ENCODE peak calls at places on chromosomes 2 and 18, in eight cellular contexts. F is IMR-90, S is astrocyte, A is neural crest cell, E is PC-3, P is lower leg skin, M is psoas muscle, G is GM13976. D is an unnamed sample.

GRCh38 chr2:238286987-238287386 is 1.4 kb downstream of the PER2 start:
- DNase-seq in F (no peak), S (no peak), A (no peak), E (no peak), P (no peak), M (no peak), G (no peak), D (no peak)

GRCh38 chr2:43178602-43179542 is 47.5 kb downstream of the ZFP36L2 start:
- DNase-seq in F (peak), S (peak), A (no peak), E (peak), P (peak), M (peak), G (no peak), D (peak)

GRCh38 chr2:237894986-237895543 is 35.6 kb downstream of the RAMP1 start:
- DNase-seq in F (no peak), S (no peak), A (no peak), E (no peak), P (no peak), M (no peak), G (no peak), D (no peak)

GRCh38 chr2:8608411-8608954 is 73.4 kb upstream of the ID2 start:
- DNase-seq in F (no peak), S (peak), A (no peak), E (no peak), P (no peak), M (no peak), G (no peak), D (no peak)

GRCh38 chr2:160252278-160252887 is 52.3 kb upstream of the ITGB6 start:
- DNase-seq in F (peak), S (no peak), A (no peak), E (peak), P (no peak), M (no peak), G (peak), D (no peak)

GRCh38 chr2:223993634-223994232 is 36.5 kb downstream of the MRPL44 start:
- DNase-seq in F (peak), S (peak), A (peak), E (peak), P (no peak), M (no peak), G (peak), D (peak)

GRCh38 chr18:33469699-33470098 is 29.2 kb upstream of the CCDC178 start:
- DNase-seq in F (no peak), S (peak), A (no peak), E (no peak), P (no peak), M (no peak), G (no peak), D (no peak)

GRCh38 chr2:205989291-205990071 is 96.5 kb downstream of the INO80D start:
- DNase-seq in F (no peak), S (no peak), A (no peak), E (no peak), P (no peak), M (no peak), G (no peak), D (no peak)

GRCh38 chr2:24920813-24921441 is 890 bp upstream of the ADCY3 start:
- DNase-seq in F (no peak), S (no peak), A (no peak), E (peak), P (no peak), M (no peak), G (peak), D (no peak)

GRCh38 chr2:6506311-6507258 is 359.1 kb downstream of the CMPK2 start:
- DNase-seq in F (peak), S (peak), A (no peak), E (peak), P (no peak), M (no peak), G (no peak), D (no peak)

GRCh38 chr2:75035444-75036353 is 77.3 kb downstream of the POLE4 start:
- DNase-seq in F (peak), S (no peak), A (no peak), E (no peak), P (no peak), M (no peak), G (no peak), D (no peak)

GRCh38 chr2:148614024-148614331 is 30.6 kb upstream of the EPC2 start:
- DNase-seq in F (no peak), S (peak), A (no peak), E (peak), P (no peak), M (no peak), G (no peak), D (no peak)

GRCh38 chr2:151200844-151201243 is 60.8 kb downstream of the RBM43 start:
- DNase-seq in F (no peak), S (no peak), A (no peak), E (no peak), P (no peak), M (no peak), G (no peak), D (no peak)

GRCh38 chr2:35081001-35081628 is 1274.5 kb upstream of the CRIM1 start:
- DNase-seq in F (no peak), S (peak), A (no peak), E (peak), P (no peak), M (no peak), G (no peak), D (no peak)

GRCh38 chr2:211665299-211665698 is 873.3 kb downstream of the ERBB4 start:
- DNase-seq in F (no peak), S (no peak), A (no peak), E (no peak), P (no peak), M (no peak), G (no peak), D (no peak)

GRCh38 chr2:112183327-112184025 is 45.3 kb downstream of the FBLN7 start:
- DNase-seq in F (peak), S (no peak), A (no peak), E (no peak), P (no peak), M (no peak), G (no peak), D (no peak)

GRCh38 chr2:96546321-96546720 is 9.8 kb downstream of the ARID5A start:
- DNase-seq in F (no peak), S (no peak), A (no peak), E (no peak), P (no peak), M (peak), G (no peak), D (no peak)

GRCh38 chr2:241911551-241911950 is 42.0 kb downstream of the RTP5 start:
- DNase-seq in F (no peak), S (no peak), A (no peak), E (no peak), P (peak), M (no peak), G (no peak), D (no peak)

GRCh38 chr2:207919164-207919919 is 106.0 kb downstream of the PLEKHM3 start:
- DNase-seq in F (no peak), S (no peak), A (no peak), E (no peak), P (no peak), M (no peak), G (no peak), D (no peak)

GRCh38 chr2:222297600-222297935 is 1.2 kb downstream of the PAX3 start:
- DNase-seq in F (no peak), S (no peak), A (no peak), E (no peak), P (no peak), M (no peak), G (no peak), D (no peak)

GRCh38 chr18:41849632-41850031 is 105.4 kb upstream of the PIK3C3 start:
- DNase-seq in F (no peak), S (no peak), A (no peak), E (no peak), P (no peak), M (no peak), G (no peak), D (no peak)

GRCh38 chr2:98458207-98458606 is 13.5 kb downstream of the INPP4A start:
- DNase-seq in F (peak), S (no peak), A (no peak), E (no peak), P (peak), M (no peak), G (no peak), D (no peak)

GRCh38 chr2:223529676-223530075 is 72.5 kb downstream of the SCG2 start:
- DNase-seq in F (no peak), S (peak), A (no peak), E (no peak), P (no peak), M (no peak), G (no peak), D (no peak)

DNA sequence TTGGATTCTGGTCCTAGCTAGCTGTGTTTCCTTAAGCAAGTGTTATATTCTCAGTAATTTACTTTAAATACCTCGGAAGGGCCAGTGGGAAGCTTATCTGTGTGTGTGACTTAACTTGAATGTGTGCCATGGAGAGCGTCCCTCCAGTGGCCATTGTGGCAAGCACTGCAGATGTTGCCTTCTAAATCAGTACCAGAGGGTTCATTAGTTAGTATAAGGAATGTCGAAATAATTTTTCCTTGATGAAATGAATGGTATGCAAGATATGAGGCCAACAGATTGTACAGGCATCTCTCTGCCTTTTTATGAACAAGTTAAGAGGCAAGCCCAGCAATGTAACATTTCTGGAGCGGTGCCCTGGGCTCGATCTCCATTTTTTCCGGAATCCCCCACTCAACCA is 52.0 kb downstream of the FBXO36 start:
- DNase-seq in F (peak), S (peak), A (no peak), E (no peak), P (no peak), M (no peak), G (no peak), D (no peak)
- TF ChIP-seq CTCF in F (peak), S (peak), A (no peak), E (peak), P (no peak), M (no peak), G (no peak), D (no peak)

DNA sequence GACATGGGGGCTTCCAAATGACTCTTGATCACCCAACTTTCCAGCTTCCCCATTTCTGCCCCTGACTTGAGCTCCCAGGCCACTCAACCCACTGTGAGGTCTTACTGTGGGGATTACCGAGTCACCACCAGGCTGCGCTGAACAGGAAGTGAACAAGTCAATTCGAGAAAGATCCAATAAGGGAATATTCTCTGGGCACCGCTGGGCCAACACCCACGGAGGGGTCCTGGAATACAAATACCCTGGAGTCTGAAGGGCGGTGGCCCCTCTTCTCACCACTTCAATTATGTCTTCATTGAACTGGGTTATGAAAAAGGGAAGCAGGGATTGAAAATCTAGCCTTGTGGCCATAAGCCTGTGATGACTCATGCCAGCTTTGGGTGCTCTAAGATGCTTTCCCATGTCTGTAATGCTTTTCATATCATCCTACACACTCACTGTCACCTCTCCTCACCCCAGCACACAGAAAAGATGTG is 37.7 kb downstream of the BCL11A start:
- DNase-seq in F (peak), S (peak), A (no peak), E (peak), P (no peak), M (no peak), G (peak), D (no peak)
- TF ChIP-seq CTCF in F (no peak), S (peak), A (no peak), E (peak), P (no peak), M (no peak), G (no peak), D (no peak)

GRCh38 chr2:30915485-30915884 is 108.2 kb upstream of the CAPN13 start:
- DNase-seq in F (peak), S (no peak), A (peak), E (peak), P (no peak), M (no peak), G (no peak), D (no peak)
- TF ChIP-seq CTCF in F (peak), S (no peak), A (peak), E (peak), P (no peak), M (no peak), G (no peak), D (no peak)

DNA sequence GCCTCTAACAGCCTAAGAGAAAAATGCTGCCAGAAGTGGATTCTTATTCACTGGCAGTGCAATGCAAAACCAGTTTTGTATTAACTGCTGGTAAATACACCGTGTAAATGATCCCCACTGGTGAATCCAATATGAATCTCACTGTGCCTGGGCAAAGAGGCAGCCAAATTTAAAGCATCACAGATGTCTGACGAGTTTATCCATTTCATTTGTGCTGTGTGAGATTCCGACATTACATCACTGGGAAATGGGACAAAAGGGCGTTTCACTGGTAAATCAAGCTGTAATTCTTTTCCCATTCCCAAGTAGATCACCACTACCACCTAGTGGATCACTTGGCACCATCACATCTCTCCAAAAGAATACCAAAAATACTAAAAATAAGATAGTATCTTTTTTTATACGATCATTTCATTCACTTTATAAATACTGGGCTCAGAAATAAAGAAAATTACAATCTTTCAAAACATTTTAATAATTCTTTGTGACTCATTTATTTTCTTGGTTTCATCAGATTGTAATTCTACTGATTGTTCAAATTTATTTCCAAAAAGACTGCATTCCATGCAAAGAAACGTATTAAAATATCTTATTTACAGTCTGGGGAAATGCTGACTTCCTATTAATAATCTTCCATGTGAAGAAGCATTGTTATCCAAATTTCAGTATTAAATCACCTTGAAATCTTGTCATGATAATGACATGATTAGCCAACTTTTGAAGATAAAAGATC is 125.6 kb downstream of the GRB14 start:
- DNase-seq in F (peak), S (peak), A (peak), E (peak), P (no peak), M (no peak), G (no peak), D (no peak)
- TF ChIP-seq CTCF in F (peak), S (peak), A (peak), E (peak), P (no peak), M (peak), G (no peak), D (peak)

D was measured in mesothelial cell of epicardium.